ENCODE peak calls at places on chromosomes 1 and 21, in eight cellular contexts. U, Y, I, W, N, Q, F and L are unnamed samples.

GRCh38 chr1:45647248-45648021 is 23.6 kb upstream of the CCDC17 start:
- DNase-seq in U (no peak), Y (no peak), I (no peak), W (peak), N (no peak), Q (no peak), F (no peak), L (no peak)

GRCh38 chr1:20250346-20250989 is 40.2 kb upstream of the VWA5B1 start:
- DNase-seq in U (peak), Y (no peak), I (no peak), W (peak), N (peak), Q (no peak), F (no peak), L (no peak)

GRCh38 chr1:182196897-182197546 is 135.5 kb upstream of the ZNF648 start:
- DNase-seq in U (no peak), Y (no peak), I (no peak), W (no peak), N (no peak), Q (no peak), F (no peak), L (no peak)

GRCh38 chr21:33682992-33683627 is 40.8 kb downstream of the ITSN1 start:
- DNase-seq in U (no peak), Y (peak), I (no peak), W (no peak), N (no peak), Q (no peak), F (peak), L (no peak)

GRCh38 chr21:31395268-31395667 is 51.2 kb upstream of the TIAM1 start:
- DNase-seq in U (no peak), Y (no peak), I (no peak), W (no peak), N (no peak), Q (peak), F (no peak), L (no peak)

GRCh38 chr1:31422505-31423319 is 9.7 kb downstream of the SERINC2 start:
- DNase-seq in U (peak), Y (peak), I (peak), W (peak), N (peak), Q (no peak), F (no peak), L (peak)

GRCh38 chr1:63198921-63199530 is 123.3 kb upstream of the FOXD3 start:
- DNase-seq in U (no peak), Y (no peak), I (no peak), W (no peak), N (no peak), Q (no peak), F (no peak), L (peak)

GRCh38 chr1:152502496-152503180 is 8.0 kb upstream of the LCE5A start:
- DNase-seq in U (no peak), Y (no peak), I (no peak), W (no peak), N (no peak), Q (no peak), F (no peak), L (no peak)

GRCh38 chr1:193769609-193770008 is 583.2 kb upstream of the B3GALT2 start:
- DNase-seq in U (no peak), Y (no peak), I (no peak), W (no peak), N (no peak), Q (no peak), F (no peak), L (no peak)

GRCh38 chr21:21174676-21175075 is 176.5 kb downstream of the NCAM2 start:
- DNase-seq in U (no peak), Y (no peak), I (no peak), W (no peak), N (no peak), Q (no peak), F (no peak), L (no peak)

GRCh38 chr1:78339490-78339889 is 151.3 kb upstream of the PTGFR start:
- DNase-seq in U (no peak), Y (no peak), I (no peak), W (no peak), N (no peak), Q (no peak), F (no peak), L (no peak)

GRCh38 chr1:1462318-1462966 is 9.1 kb upstream of the ATAD3B start:
- DNase-seq in U (peak), Y (no peak), I (peak), W (no peak), N (peak), Q (no peak), F (no peak), L (no peak)

GRCh38 chr1:155698382-155699038 is 9.6 kb downstream of the DAP3 start:
- DNase-seq in U (no peak), Y (no peak), I (no peak), W (no peak), N (no peak), Q (no peak), F (no peak), L (peak)

GRCh38 chr1:110091791-110092190 is 20.5 kb upstream of the UBL4B start:
- DNase-seq in U (no peak), Y (no peak), I (no peak), W (no peak), N (no peak), Q (no peak), F (no peak), L (no peak)

GRCh38 chr1:40267767-40268187 is 9.7 kb downstream of the ZMPSTE24 start:
- DNase-seq in U (no peak), Y (no peak), I (no peak), W (peak), N (no peak), Q (no peak), F (no peak), L (no peak)

GRCh38 chr1:34865573-34865972 is 6.0 kb upstream of the SMIM12 start:
- DNase-seq in U (no peak), Y (no peak), I (no peak), W (no peak), N (no peak), Q (no peak), F (no peak), L (no peak)

GRCh38 chr1:157138220-157139124 is at the start of gene ETV3:
- DNase-seq in U (peak), Y (peak), I (peak), W (peak), N (peak), Q (peak), F (peak), L (peak)

GRCh38 chr1:55052221-55053142 is 13.1 kb downstream of the PCSK9 start:
- DNase-seq in U (no peak), Y (no peak), I (no peak), W (no peak), N (no peak), Q (peak), F (no peak), L (no peak)

GRCh38 chr1:178928985-178929384 is 58.1 kb upstream of the ANGPTL1 start:
- DNase-seq in U (no peak), Y (no peak), I (no peak), W (no peak), N (no peak), Q (no peak), F (no peak), L (peak)

GRCh38 chr1:207217778-207218511 is 103.5 kb upstream of the CD55 start:
- DNase-seq in U (no peak), Y (no peak), I (no peak), W (no peak), N (no peak), Q (no peak), F (no peak), L (no peak)

GRCh38 chr1:20076695-20077461 is 6.9 kb downstream of the PLA2G5 start:
- DNase-seq in U (no peak), Y (no peak), I (no peak), W (no peak), N (no peak), Q (peak), F (no peak), L (no peak)

GRCh38 chr1:44327679-44328491 is 27.2 kb downstream of the ERI3 start:
- DNase-seq in U (peak), Y (peak), I (no peak), W (peak), N (peak), Q (peak), F (peak), L (peak)

GRCh38 chr1:100188617-100189016 is 10.6 kb upstream of the LRRC39 start:
- DNase-seq in U (no peak), Y (no peak), I (no peak), W (no peak), N (no peak), Q (no peak), F (no peak), L (no peak)

GRCh38 chr1:6634278-6635052 is 9.8 kb downstream of the THAP3 start:
- DNase-seq in U (peak), Y (no peak), I (peak), W (peak), N (peak), Q (no peak), F (no peak), L (peak)
- TF ChIP-seq POLR2AphosphoS5 in U (no peak), Y (peak), I (peak), W (no peak), N (peak), Q (no peak), F (peak), L (no peak)

DNA sequence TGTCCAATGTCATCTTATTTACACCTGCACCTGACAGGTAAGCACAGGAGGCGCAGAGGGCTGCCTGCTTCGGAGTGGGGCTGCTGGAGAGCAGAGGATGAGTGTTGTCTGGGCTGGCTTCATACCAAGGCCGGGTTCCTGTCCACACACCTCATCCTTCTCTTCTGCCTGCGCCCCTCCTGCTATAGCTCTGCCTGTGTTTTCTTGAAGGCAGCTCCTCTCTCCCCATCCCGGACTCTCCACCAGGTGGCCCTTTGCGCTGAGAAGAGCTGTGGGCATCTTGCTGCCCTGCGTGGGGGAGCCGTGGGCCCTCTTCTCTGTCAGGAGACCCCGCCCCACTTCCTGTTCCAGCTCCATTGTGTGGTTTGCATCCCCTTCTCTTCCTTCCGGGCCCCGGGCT is 35.0 kb downstream of the ARHGEF10L start:
- DNase-seq in U (no peak), Y (no peak), I (no peak), W (no peak), N (no peak), Q (no peak), F (no peak), L (peak)
- TF ChIP-seq POLR2AphosphoS5 in U (no peak), Y (no peak), I (no peak), W (no peak), N (no peak), Q (no peak), F (no peak), L (no peak)

GRCh38 chr21:14979264-14979663 is 85.5 kb downstream of the NRIP1 start:
- DNase-seq in U (no peak), Y (no peak), I (no peak), W (no peak), N (no peak), Q (no peak), F (no peak), L (no peak)
- TF ChIP-seq POLR2AphosphoS5 in U (no peak), Y (no peak), I (no peak), W (no peak), N (no peak), Q (no peak), F (no peak), L (no peak)

GRCh38 chr1:234168061-234168724 is 205.1 kb upstream of the COA6 start:
- DNase-seq in U (no peak), Y (no peak), I (no peak), W (no peak), N (no peak), Q (no peak), F (no peak), L (no peak)
- TF ChIP-seq POLR2AphosphoS5 in U (no peak), Y (no peak), I (no peak), W (no peak), N (no peak), Q (no peak), F (no peak), L (no peak)

GRCh38 chr1:94079056-94079990 is 41.6 kb downstream of the ABCA4 start:
- DNase-seq in U (no peak), Y (no peak), I (no peak), W (no peak), N (no peak), Q (no peak), F (no peak), L (no peak)
- TF ChIP-seq POLR2AphosphoS5 in U (no peak), Y (no peak), I (no peak), W (no peak), N (no peak), Q (no peak), F (no peak), L (no peak)